ENCODE peak calls at places on chromosomes 6 and 20, in four cellular contexts. T, L, Y and M are unnamed samples.

GRCh38 chr6:37381579-37381978 is 27.8 kb downstream of the RNF8 start:
- DNase-seq in T (no peak), L (no peak), Y (no peak), M (no peak)

GRCh38 chr6:169719117-169719516 is 5.2 kb downstream of the PHF10 start:
- DNase-seq in Y (no peak), T (no peak), L (no peak), M (no peak)

GRCh38 chr6:11356404-11357155 is 124.1 kb upstream of the NEDD9 start:
- DNase-seq in T (no peak), Y (no peak), L (no peak), M (no peak)

GRCh38 chr6:81031429-81031828 is 721.1 kb downstream of the TENT5A start:
- DNase-seq in T (no peak), L (no peak), Y (no peak), M (no peak)

GRCh38 chr6:37990762-37991525 is 171.4 kb downstream of the ZFAND3 start:
- DNase-seq in T (no peak), L (no peak), Y (no peak), M (no peak)

GRCh38 chr6:2986722-2987196 is 12.9 kb upstream of the NQO2 start:
- DNase-seq in T (no peak), Y (no peak), L (no peak), M (no peak)

GRCh38 chr6:80165143-80165542 is 58.7 kb downstream of the BCKDHB start:
- DNase-seq in Y (no peak), T (peak), L (no peak), M (no peak)

GRCh38 chr6:1311400-1312192 is at the start of gene FOXQ1:
- DNase-seq in Y (no peak), L (no peak), T (no peak), M (no peak)

GRCh38 chr6:85047818-85048217 is 283.4 kb upstream of the TBX18 start:
- DNase-seq in T (no peak), Y (no peak), L (no peak), M (no peak)

GRCh38 chr6:106253731-106254130 is 71.8 kb downstream of the ATG5 start:
- DNase-seq in L (no peak), T (no peak), Y (no peak), M (no peak)

GRCh38 chr6:111661541-111662041 is 55.9 kb upstream of the TRAF3IP2 start:
- DNase-seq in Y (no peak), L (no peak), T (no peak), M (no peak)

GRCh38 chr20:44624743-44625271 is 26.7 kb downstream of the ADA start:
- DNase-seq in Y (no peak), L (no peak), T (no peak), M (no peak)

GRCh38 chr6:47363736-47364135 is 54.0 kb upstream of the TNFRSF21 start:
- DNase-seq in T (no peak), L (no peak), Y (no peak), M (no peak)

GRCh38 chr6:7912024-7912423 is 1.4 kb upstream of the TXNDC5 start:
- DNase-seq in T (no peak), Y (no peak), L (no peak), M (no peak)

GRCh38 chr6:46217671-46218131 is 46.9 kb upstream of the ENPP5 start:
- DNase-seq in Y (peak), T (no peak), L (no peak), M (no peak)

GRCh38 chr6:3037578-3038365 is 30.5 kb upstream of the RIPK1 start:
- DNase-seq in Y (no peak), L (no peak), T (no peak), M (no peak)